ENCODE peak calls at places on chromosomes 13 and 19, in five cellular contexts. D, H, I, E and V are unnamed samples.

GRCh38 chr13:20570540-20570939 is 3.6 kb downstream of the IFT88 start:
- DNase-seq in D (no peak), H (no peak), I (no peak), E (no peak), V (no peak)

GRCh38 chr19:31733591-31733990 is 384.4 kb upstream of the TSHZ3 start:
- DNase-seq in D (no peak), H (no peak), I (no peak), E (no peak), V (no peak)

GRCh38 chr19:58154287-58154678 is 3.7 kb upstream of the ZNF329 start:
- DNase-seq in D (no peak), H (no peak), I (peak), E (no peak), V (peak)

GRCh38 chr19:391726-392374 is 17.1 kb downstream of the C2CD4C start:
- DNase-seq in D (no peak), H (no peak), I (no peak), E (no peak), V (peak)

GRCh38 chr19:38251564-38252051 is 4.6 kb downstream of the PPP1R14A start:
- DNase-seq in D (no peak), H (no peak), I (peak), E (no peak), V (peak)

GRCh38 chr19:57314146-57314545 is 6.1 kb upstream of the ZNF543 start:
- DNase-seq in D (no peak), H (no peak), I (no peak), E (no peak), V (no peak)

GRCh38 chr19:35090160-35090794 is 25.3 kb upstream of the FXYD3 start:
- DNase-seq in D (peak), H (peak), I (peak), E (no peak), V (peak)

GRCh38 chr13:107753286-107753685 is 462.1 kb downstream of the LIG4 start:
- DNase-seq in D (no peak), H (no peak), I (no peak), E (no peak), V (no peak)

GRCh38 chr19:18089726-18090125 is 3.0 kb upstream of the IL12RB1 start:
- DNase-seq in D (peak), H (no peak), I (no peak), E (no peak), V (no peak)

GRCh38 chr13:99278843-99279242 is 20.7 kb upstream of the GPR18 start:
- DNase-seq in D (no peak), H (no peak), I (no peak), E (no peak), V (no peak)

GRCh38 chr19:42200116-42200740 is 17.2 kb downstream of the DEDD2 start:
- DNase-seq in D (no peak), H (no peak), I (no peak), E (no peak), V (peak)

GRCh38 chr13:30639671-30640070 is 22.0 kb downstream of the USPL1 start:
- DNase-seq in D (no peak), H (no peak), I (no peak), E (no peak), V (peak)

DNA sequence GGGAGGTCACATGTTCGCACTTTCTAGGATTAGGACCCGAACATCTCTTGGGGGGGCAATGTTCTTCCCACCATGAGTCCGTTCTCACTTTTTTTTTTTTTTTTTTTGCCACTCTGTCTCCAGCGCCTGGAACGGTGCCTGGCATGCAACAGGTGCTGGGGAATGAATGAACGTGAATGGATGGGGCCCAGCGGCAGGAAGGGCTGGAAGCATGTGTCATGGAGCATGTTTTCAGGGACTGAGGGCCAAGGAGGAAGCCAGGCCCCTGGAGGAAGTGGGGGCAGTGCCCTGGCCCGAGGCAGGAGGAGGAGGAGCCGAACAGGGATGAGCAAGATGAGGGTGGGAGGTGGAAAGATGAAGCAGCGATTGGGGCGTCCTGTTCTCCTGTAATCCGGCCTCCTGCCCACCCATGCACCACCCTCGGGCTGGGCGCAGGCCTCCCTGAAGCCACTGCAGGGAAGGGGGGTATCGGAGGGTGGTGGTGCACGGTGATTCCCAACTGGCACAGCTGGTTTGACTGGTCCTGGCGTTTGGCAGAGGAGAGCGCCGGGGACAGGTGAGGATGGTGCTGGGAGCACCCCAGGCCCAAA is 8.8 kb upstream of the SULT2B1 start:
- DNase-seq in D (no peak), H (no peak), I (no peak), E (no peak), V (peak)
- H3K27ac ChIP-seq in D (no peak), H (no peak), I (no peak), E (no peak), V (no peak)

DNA sequence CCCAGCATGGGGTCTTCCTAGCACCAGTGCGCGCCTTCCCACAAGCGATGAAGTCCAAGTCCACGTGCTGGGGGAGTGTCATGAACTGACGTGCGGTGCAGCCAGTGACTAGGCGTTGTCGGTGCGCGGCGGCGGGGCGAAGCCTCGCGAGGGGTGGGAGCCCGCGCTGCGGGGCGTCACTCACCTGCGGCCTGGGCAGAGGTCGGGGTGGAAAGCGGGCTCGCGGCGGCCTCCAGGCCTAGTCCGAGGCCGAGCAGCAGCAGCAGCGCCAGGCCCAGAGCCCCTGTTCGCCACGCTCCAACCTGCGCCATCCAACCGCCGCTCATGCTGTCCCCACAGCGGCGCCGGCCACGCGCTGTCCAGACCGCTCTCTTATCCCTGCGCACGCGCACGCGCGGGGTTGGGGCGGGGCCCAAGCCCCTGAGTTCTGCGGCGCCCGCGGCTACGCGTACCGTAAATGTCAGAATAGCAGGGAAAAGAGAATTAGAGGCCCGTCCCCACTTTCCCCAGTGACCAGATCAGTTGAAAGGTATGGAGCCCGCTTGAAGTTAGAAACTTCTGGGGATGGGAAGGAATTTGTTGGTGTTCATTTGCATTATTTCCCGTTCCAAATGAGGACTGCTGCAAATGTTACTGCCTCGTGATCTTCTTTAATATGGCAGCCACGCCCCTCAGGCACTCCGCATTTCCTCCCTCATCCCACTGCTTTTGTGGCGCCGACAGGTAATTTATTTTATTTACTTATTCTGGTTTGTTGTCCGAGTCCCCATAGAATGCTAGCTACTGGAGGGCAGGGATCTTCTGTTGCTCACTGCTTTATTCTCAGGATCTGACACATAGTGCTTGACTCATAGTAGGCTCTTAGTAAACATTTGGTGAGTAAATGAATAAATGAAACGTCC is at the start of gene CD320:
- DNase-seq in D (peak), H (peak), I (peak), E (peak), V (peak)
- H3K27ac ChIP-seq in D (peak), H (peak), I (peak), E (peak), V (peak)

GRCh38 chr19:55340784-55341147 is 1.1 kb downstream of the KMT5C start:
- DNase-seq in D (no peak), H (peak), I (no peak), E (no peak), V (peak)

GRCh38 chr19:55342044-55342531 is 2.4 kb downstream of the KMT5C start:
- DNase-seq in D (no peak), H (no peak), I (no peak), E (no peak), V (peak)

GRCh38 chr19:55340144-55340783 is 588 bp downstream of the KMT5C start:
- DNase-seq in D (no peak), H (peak), I (no peak), E (no peak), V (peak)

GRCh38 chr19:55339225-55340143 is at the start of gene KMT5C:
- DNase-seq in D (peak), H (peak), I (peak), E (peak), V (peak)

DNA sequence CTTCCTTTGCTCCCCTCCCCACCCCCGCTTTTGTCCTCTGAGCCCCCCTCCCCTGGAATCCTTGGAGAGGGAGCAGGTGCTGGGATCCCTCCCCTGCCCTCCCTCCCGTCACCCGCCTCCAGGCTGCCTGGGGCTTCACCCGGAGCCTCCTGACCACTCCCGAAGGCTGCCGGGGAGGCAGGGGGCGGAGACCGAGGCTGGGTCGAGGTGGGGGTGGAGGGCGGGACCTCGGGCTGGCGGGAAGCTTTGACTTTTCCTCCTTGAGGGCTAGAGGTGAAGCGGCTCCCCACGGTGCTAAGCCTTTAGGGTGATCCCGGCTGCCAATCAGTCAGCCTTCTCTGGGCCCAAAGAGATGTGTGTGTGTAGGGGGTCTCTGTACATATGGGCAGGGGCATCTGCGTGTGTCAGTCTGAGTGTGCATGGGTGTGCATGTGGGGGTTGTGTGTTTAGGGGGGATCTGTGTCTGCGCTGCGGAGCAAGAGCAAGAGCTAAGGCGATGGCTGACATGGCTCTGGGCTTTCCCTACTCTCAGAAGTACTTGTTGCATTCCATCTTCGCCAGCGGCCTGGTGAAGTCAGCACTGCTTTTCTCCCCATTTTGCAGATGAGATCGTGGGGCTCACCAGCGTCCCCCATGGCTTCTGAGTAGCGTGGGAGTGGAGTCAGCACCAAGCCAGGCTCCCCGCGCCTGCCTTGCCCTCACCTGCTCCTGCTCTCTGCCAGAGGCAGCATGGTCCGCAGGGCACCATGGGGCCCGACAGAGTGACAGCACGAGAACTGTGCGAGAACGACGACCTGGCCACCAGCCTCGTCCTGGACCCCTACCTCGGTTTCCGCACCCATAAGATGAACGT is 1.7 kb downstream of the KMT5C start:
- DNase-seq in D (no peak), H (peak), I (peak), E (no peak), V (peak)
- H3K27ac ChIP-seq in D (peak), H (no peak), I (peak), E (no peak), V (no peak)

DNA sequence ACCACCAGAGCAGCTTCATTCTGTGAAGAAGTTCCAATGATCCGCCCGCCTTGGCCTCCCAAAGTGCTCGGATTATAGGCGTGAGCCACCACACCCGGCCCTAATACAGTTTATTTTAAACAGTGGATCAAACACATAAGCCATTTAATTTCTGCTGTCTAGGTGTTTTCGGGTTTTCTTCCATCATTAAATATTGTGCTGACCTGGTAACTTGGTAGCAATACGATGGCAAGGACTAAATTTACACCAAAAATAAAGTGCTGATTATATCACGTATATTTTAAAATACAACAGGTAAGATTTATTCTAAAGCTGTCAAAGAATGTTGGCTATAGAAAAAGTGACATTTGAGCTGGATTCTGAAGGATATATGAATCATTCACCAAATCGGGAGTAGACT is 1.3 kb downstream of the MED4 start:
- DNase-seq in D (no peak), H (no peak), I (no peak), E (no peak), V (no peak)
- H3K27ac ChIP-seq in D (no peak), H (no peak), I (no peak), E (no peak), V (no peak)